ENCODE peak calls at places on chromosomes 11 and 22, in nine cellular contexts. S is ascending aorta, L is right lobe of liver, I is astrocyte of the spinal cord, M is fibroblast of lung, T is body of pancreas, V is AG09309, Q is brain microvascular endothelial cell, F is HCT116. G is an unnamed sample.

GRCh38 chr22:24315367-24315781 is 44.7 kb downstream of the SPECC1L start:
- DNase-seq in I (peak; percentile 49), T (no peak), M (peak; percentile 48), V (peak; percentile 20), F (no peak), S (no peak), Q (no peak), L (no peak), G (no peak)

GRCh38 chr11:63907808-63908530 is 9.0 kb downstream of the RCOR2 start:
- DNase-seq in V (no peak), T (no peak), M (no peak), Q (no peak), F (no peak), S (no peak), L (no peak), I (no peak), G (no peak)

GRCh38 chr11:108561535-108561991 is 32.0 kb downstream of the EXPH5 start:
- DNase-seq in F (no peak), L (no peak), T (no peak), I (peak; percentile 31), S (no peak), M (peak; percentile 82), Q (peak; percentile 11), V (no peak), G (no peak)

GRCh38 chr11:17014321-17014773 is at the start of gene PLEKHA7:
- DNase-seq in V (no peak), F (no peak), M (no peak), L (peak; percentile 76), S (no peak), I (no peak), Q (no peak), T (no peak), G (peak; percentile 31)

GRCh38 chr11:101187748-101188147 is 58.1 kb upstream of the PGR start:
- DNase-seq in M (no peak), I (no peak), Q (no peak), S (no peak), T (no peak), V (no peak), L (no peak), F (no peak), G (no peak)

GRCh38 chr11:65498042-65498726 is 661 bp upstream of the MALAT1 start:
- DNase-seq in F (no peak), L (peak; percentile 66), V (no peak), Q (peak; percentile 14), S (peak; percentile 77), T (peak; percentile 67), I (no peak), M (peak; percentile 61), G (peak; percentile 64)

GRCh38 chr11:119153049-119153818 is 4.4 kb downstream of the ABCG4 start:
- DNase-seq in S (no peak), L (no peak), F (no peak), M (no peak), Q (no peak), T (no peak), I (no peak), V (no peak), G (no peak)

GRCh38 chr11:133230446-133230845 is 301.9 kb downstream of the OPCML start:
- DNase-seq in M (no peak), I (no peak), Q (no peak), S (no peak), T (no peak), F (no peak), L (no peak), V (no peak), G (peak; percentile 29)

GRCh38 chr22:39449708-39450107 is 7.1 kb upstream of the MGAT3 start:
- DNase-seq in F (no peak), L (no peak), V (no peak), T (no peak), I (no peak), S (no peak), Q (no peak), M (no peak), G (no peak)

GRCh38 chr11:45294499-45294898 is 8.4 kb upstream of the SYT13 start:
- DNase-seq in V (no peak), F (no peak), I (no peak), M (no peak), S (no peak), T (no peak), L (no peak), Q (no peak), G (no peak)

GRCh38 chr22:46090051-46090591 is 60.2 kb upstream of the PPARA start:
- DNase-seq in V (no peak), Q (no peak), L (peak; percentile 85), T (peak; percentile 84), M (peak; percentile 56), F (no peak), S (peak; percentile 72), I (no peak), G (peak; percentile 28)
- H3K4me3 ChIP-seq in V (peak overlapping the region; percentile 88), Q (no peak overlapping the region), L (no peak overlapping the region), T (no peak overlapping the region), M (no peak overlapping the region), F (no peak overlapping the region), S (peak overlapping the region; percentile 32), I (no peak overlapping the region), G (no peak overlapping the region)

DNA sequence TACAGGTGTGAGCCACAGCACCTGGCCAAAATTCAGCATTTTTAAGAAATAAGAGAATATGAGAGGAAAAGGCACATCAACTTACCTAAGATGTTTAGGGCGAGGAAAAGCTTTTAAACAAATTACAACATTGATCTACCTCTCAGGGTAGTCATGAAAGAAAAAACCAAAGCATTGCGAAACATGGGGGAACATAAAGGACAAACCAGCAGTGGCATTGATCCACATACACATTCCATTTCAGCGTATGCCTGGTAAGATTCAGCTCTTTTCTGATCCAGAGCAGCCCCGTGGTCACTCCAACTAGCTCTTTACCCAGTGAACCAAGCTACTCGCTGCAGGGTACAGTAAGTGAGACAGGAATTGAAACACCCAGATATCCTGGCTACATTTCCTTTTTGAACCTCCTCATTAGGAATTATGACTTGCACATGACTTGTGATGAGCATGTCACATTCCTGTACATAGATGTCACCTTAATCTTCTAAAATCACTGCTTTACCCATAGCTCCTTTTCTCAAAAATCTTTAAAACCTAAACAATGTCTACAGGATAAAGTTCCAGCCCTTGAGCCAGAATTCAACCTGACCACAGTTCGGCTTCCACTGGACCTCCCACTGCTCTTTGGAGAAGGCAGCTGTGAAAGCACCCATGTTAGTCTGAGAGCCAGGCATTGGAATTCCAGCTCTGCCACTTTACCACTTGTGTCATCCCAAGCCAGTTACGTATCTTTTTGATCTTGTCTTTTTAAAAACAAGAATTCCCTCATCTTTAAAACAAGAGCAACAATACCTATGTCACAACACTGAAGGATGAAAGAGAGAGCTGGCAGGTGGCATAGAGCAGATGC is 42.9 kb upstream of the AKIP1 start:
- DNase-seq in Q (peak; percentile 15), L (no peak), F (no peak), T (no peak), V (no peak), M (peak; percentile 68), S (no peak), I (peak; percentile 44), G (no peak)
- H3K4me3 ChIP-seq in Q (no peak overlapping the region), L (no peak overlapping the region), F (no peak overlapping the region), T (no peak overlapping the region), V (no peak overlapping the region), M (no peak overlapping the region), S (no peak overlapping the region), I (no peak overlapping the region), G (no peak overlapping the region)

DNA sequence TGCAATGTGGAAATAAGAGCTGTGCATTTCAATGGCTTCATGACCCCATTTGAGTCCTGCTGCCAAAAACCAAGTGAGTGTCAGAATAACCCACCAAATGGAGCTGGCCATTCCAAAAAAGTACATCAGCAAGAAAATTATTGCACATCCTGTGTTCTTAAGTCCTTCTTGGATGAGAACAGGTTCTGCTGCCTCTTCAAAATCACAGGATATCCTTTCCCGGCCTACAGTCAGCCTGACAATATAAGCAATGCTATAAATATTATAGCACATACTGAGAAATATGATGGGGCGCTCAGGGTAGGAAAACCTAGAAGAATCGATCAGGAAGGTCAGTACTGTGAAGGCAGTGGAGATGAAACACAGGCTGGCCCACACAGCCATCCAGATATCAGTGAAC is 3.5 kb downstream of the FZD4 start:
- DNase-seq in I (no peak), Q (no peak), M (no peak), L (no peak), T (no peak), S (no peak), V (no peak), F (no peak), G (no peak)
- H3K4me3 ChIP-seq in I (no peak overlapping the region), Q (no peak overlapping the region), M (no peak overlapping the region), L (no peak overlapping the region), T (no peak overlapping the region), S (peak overlapping the region; percentile 100), V (no peak overlapping the region), F (no peak overlapping the region), G (no peak overlapping the region)

DNA sequence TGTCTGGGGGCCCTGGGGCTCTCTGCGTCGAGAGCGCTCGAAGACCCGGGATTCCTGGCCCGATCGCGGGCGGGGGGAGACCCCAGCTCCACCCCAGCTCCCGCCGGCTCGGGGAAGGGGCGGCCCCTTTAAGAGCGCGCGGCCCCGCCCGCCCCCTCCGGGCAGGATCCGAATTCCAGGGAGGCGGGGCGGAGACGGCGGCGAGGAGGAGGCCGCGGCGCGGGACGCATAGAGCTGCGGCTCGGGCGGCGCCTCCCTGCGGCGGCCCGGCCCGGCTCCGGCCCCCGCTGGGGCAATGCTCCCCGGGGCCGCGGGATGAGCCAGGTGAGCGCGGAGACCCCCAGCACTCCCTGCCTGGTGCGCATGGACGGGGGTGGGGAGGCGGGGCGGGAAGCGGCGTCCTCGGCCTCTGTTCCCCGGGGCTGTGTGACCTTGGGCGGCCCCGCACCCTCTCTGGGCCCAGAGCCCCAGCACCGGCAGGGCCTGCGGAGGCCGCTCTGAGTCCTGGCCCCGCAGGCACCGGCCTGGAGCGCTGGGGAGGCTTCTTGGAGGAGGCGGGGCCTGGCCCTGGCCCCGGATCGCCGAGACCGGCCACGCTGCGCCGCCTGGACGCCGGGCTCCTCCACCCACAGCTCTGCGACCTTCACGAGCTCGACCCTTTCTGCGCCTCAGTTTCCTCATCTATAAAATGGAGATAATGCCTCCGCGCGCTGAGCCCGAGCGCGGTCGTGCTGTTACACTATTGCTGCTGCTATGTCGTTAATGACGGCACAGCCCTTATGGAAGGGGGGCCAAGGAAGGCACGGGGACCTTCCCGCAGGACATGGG is 594 bp downstream of the GAS2L1 start:
- DNase-seq in I (peak; percentile 83), M (peak; percentile 70), S (peak; percentile 88), L (peak; percentile 85), Q (peak; percentile 55), T (peak; percentile 83), V (peak; percentile 8), F (no peak), G (peak; percentile 85)
- H3K4me3 ChIP-seq in I (peak overlapping the region; percentile 62), M (peak overlapping the region; percentile 76), S (peak overlapping the region; percentile 99), L (peak overlapping the region; percentile 87), Q (peak overlapping the region; percentile 71), T (peak overlapping the region; percentile 71), V (peak overlapping the region; percentile 96), F (peak overlapping the region; percentile 74), G (peak overlapping the region; percentile 91)

GRCh38 chr11:67439321-67440228 is 2.1 kb upstream of the PTPRCAP start:
- DNase-seq in L (peak; percentile 65), V (no peak), F (no peak), S (no peak), Q (no peak), I (peak; percentile 10), T (no peak), M (no peak), G (peak; percentile 62)
- H3K4me3 ChIP-seq in L (no peak overlapping the region), V (no peak overlapping the region), F (no peak overlapping the region), S (no peak overlapping the region), Q (no peak overlapping the region), I (no peak overlapping the region), T (no peak overlapping the region), M (no peak overlapping the region), G (no peak overlapping the region)

GRCh38 chr22:26581026-26581425 is 8.9 kb downstream of the TPST2 start:
- DNase-seq in V (no peak), F (no peak), I (no peak), M (no peak), S (no peak), T (no peak), L (no peak), Q (no peak), G (no peak)
- H3K4me3 ChIP-seq in V (no peak overlapping the region), F (no peak overlapping the region), I (no peak overlapping the region), M (no peak overlapping the region), S (no peak overlapping the region), T (no peak overlapping the region), L (no peak overlapping the region), Q (no peak overlapping the region), G (no peak overlapping the region)

G was measured in transverse colon.